ENCODE peak calls at places on chromosomes 4 and X, in nine cellular contexts. V, D, K, I, X, Q, S, Y and M are unnamed samples.
A peak's percentile ranks its signal among the peaks of the same experiment; 100 is the strongest.

GRCh38 chr4:182144621-182145359 is 98.4 kb upstream of the TENM3 start:
- DNase-seq in V (no peak), X (no peak), I (no peak), K (no peak), D (peak; percentile 86), Y (peak; percentile 65), Q (no peak), S (no peak), M (no peak)

GRCh38 chr4:38161208-38162113 is 201.3 kb downstream of the PTTG2 start:
- DNase-seq in V (no peak), S (no peak), X (no peak), I (no peak), D (no peak), Q (no peak), K (no peak), Y (no peak), M (no peak)

GRCh38 chr4:157819693-157820464 is 352.9 kb downstream of the GASK1B start:
- DNase-seq in D (peak; percentile 56), Q (no peak), Y (no peak), K (no peak), X (no peak), I (no peak), V (no peak), S (no peak), M (no peak)

GRCh38 chr4:164136181-164136616 is 617.7 kb upstream of the SMIM31 start:
- DNase-seq in I (no peak), V (no peak), D (no peak), S (no peak), X (no peak), Q (no peak), Y (no peak), K (no peak), M (no peak)

GRCh38 chr4:183190900-183191527 is 92.0 kb downstream of the WWC2 start:
- DNase-seq in K (peak; percentile 39), I (no peak), S (no peak), D (no peak), Q (no peak), X (no peak), V (no peak), Y (no peak), M (no peak)

GRCh38 chr4:56752985-56753384 is 68.5 kb downstream of the SPINK2 start:
- DNase-seq in Y (no peak), S (no peak), X (no peak), D (no peak), K (no peak), Q (no peak), V (no peak), I (peak; percentile 63), M (no peak)

GRCh38 chrX:106397788-106398538 is 213.8 kb upstream of the RADX start:
- DNase-seq in S (no peak), D (no peak), Q (no peak), Y (no peak), X (no peak), K (no peak), V (no peak), I (no peak), M (no peak)

GRCh38 chr4:110183643-110184042 is 14.8 kb downstream of the ELOVL6 start:
- DNase-seq in V (no peak), K (no peak), Y (no peak), D (no peak), I (no peak), Q (no peak), X (no peak), S (no peak), M (no peak)

GRCh38 chr4:139902328-139903217 is 237.0 kb downstream of the MGST2 start:
- DNase-seq in Q (no peak), D (no peak), I (no peak), Y (no peak), V (no peak), S (no peak), X (peak; percentile 43), K (no peak), M (no peak)

GRCh38 chr4:40629401-40630334 is at the start of gene RBM47:
- DNase-seq in Q (peak; percentile 76), D (peak; percentile 95), X (peak; percentile 73), Y (peak; percentile 88), V (peak; percentile 73), K (no peak), S (peak; percentile 79), I (peak; percentile 89), M (peak; percentile 86)

GRCh38 chr4:164872481-164872880 is 4.5 kb upstream of the APELA start:
- DNase-seq in Y (no peak), K (no peak), D (no peak), I (no peak), V (no peak), X (no peak), S (no peak), Q (no peak), M (no peak)

GRCh38 chr4:783133-783541 is 42.8 kb downstream of the CPLX1 start:
- DNase-seq in K (no peak), V (peak; percentile 65), D (no peak), S (peak; percentile 64), X (no peak), Y (no peak), I (no peak), Q (no peak), M (no peak)

DNA sequence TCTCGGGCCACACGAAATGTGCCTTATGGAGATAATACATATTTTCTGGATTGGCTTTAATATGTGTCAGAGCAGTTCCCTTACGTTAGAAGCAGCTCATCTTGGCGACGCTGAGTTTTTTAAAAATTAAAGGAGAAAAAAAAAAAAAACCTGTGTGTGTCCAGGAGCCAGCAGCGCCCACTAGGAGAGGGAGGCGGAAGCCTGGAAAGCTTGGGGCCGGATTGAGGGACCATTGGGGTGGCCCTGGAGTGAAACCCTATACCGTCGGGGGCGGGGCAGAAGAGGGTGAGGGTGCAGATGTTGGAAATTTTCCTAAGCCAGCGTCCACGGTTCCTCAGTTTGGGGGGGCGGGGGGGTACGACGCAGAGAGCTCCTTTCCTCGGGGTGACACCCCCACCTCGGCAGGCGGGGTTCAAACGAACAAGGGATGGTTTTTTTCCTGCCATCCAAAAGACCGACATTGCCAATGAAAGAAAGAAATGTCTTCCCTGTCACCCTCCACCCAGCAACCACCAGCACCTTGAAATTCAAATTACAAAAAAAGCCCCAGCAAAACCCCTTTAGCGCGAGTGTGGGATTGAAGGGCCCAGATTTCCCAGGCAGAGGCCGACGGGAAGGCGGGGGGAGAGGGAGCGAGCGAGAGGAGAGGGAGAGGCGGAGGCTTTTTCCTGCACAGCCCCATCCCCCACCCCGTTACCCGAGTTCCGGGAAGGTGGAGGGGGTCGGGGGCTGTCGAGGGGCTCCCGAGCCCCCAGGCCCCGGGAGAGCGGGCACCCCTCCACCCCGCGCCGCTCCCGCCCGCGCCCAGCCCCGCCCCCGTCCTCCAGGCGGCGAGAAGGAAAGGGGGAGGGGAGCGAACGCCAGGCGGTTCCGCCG is 868 bp downstream of the SMARCA1 start:
- DNase-seq in D (peak; percentile 85), V (peak; percentile 80), K (peak; percentile 64), Q (peak; percentile 66), Y (peak; percentile 53), X (peak; percentile 72), I (peak; percentile 31), S (peak; percentile 63), M (peak; percentile 63)
- TF ChIP-seq CTCF in D (no peak), V (no peak), K (no peak), Q (no peak), Y (no peak), X (no peak), I (no peak), S (no peak), M (no peak)

GRCh38 chrX:23980063-23980462 is 46.9 kb downstream of the KLHL15 start:
- DNase-seq in X (no peak), Y (no peak), S (no peak), K (no peak), D (no peak), I (no peak), Q (no peak), V (no peak), M (no peak)

GRCh38 chrX:23981222-23981621 is 45.8 kb downstream of the KLHL15 start:
- DNase-seq in X (no peak), D (no peak), Y (no peak), I (no peak), S (no peak), Q (no peak), K (no peak), V (no peak), M (no peak)

GRCh38 chrX:23981711-23982110 is 45.3 kb downstream of the KLHL15 start:
- DNase-seq in I (no peak), V (no peak), X (no peak), Q (no peak), S (no peak), K (no peak), Y (no peak), D (no peak), M (no peak)

DNA sequence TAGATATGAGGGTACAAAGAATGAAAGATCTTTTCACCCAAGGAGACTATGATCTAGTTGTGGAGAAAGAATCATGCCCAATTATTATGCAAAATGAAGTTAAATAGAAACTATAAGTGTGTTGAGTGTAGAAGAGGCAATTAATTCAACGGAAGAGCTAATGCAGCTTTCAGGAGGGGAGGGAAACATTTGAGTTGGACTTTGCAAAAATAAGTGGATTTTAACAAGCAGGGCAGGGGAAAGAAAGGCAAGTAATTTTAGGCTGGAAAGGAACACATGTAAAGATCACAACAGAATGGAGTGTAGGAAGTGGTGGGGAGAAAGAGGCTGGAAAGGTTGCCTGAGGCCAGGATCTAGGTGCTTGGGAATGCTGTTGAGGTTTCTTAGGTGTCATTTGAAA is 44.1 kb downstream of the KLHL15 start:
- DNase-seq in I (no peak), X (no peak), Y (no peak), S (no peak), Q (no peak), K (no peak), V (no peak), D (no peak), M (no peak)
- TF ChIP-seq EP300 in I (no peak), X (no peak), Y (no peak), S (no peak), Q (no peak), K (no peak), V (no peak), D (no peak), M (no peak)

GRCh38 chrX:318739-319578 is at the start of gene GTPBP6:
- DNase-seq in I (peak; percentile 100), K (peak; percentile 98), D (peak; percentile 100), V (peak; percentile 100), S (peak; percentile 100), X (peak; percentile 99), Q (peak; percentile 100), Y (peak; percentile 98), M (peak; percentile 99)
- TF ChIP-seq CTCF in I (no peak), K (peak; percentile 73), D (peak; percentile 47), V (no peak), S (no peak), X (no peak), Q (no peak), Y (no peak), M (peak; percentile 20)

GRCh38 chr4:76709454-76709853 is 188.5 kb downstream of the SOWAHB start:
- DNase-seq in S (no peak), D (no peak), Q (no peak), Y (no peak), K (no peak), V (no peak), I (no peak), X (no peak), M (no peak)
- TF ChIP-seq EP300 in S (no peak), D (no peak), Q (no peak), Y (no peak), K (no peak), V (no peak), I (no peak), X (no peak), M (no peak)

GRCh38 chr4:28357985-28358384 is 1497.3 kb downstream of the STIM2 start:
- DNase-seq in Y (no peak), K (no peak), D (no peak), S (no peak), V (no peak), I (no peak), X (no peak), Q (peak; percentile 7), M (no peak)
- TF ChIP-seq CTCF in Y (peak; percentile 52), K (no peak), D (no peak), S (no peak), V (no peak), I (no peak), X (no peak), Q (no peak), M (no peak)